ENCODE peak calls at places on chromosomes 12 and 14, in ten cellular contexts. Q is CD8-positive, alpha-beta T cell; T is heart right ventricle; I is cardiac muscle cell; O is GM06990; R is stomach; D is colonic mucosa; N is CD14-positive monocyte; G is fibroblast of lung; V is pancreas. H is an unnamed sample.

GRCh38 chr12:31322651-31323248 is 3.2 kb downstream of the SINHCAF start:
- DNase-seq in Q (no peak), T (no peak), I (peak; percentile 20), O (no peak), R (no peak), D (peak; percentile 24), N (no peak), G (peak; percentile 78), V (no peak), H (no peak)

GRCh38 chr14:75748340-75748739 is 87.3 kb downstream of the TTLL5 start:
- DNase-seq in Q (no peak), T (no peak), I (no peak), O (no peak), R (no peak), D (no peak), N (no peak), G (peak; percentile 47), V (no peak), H (no peak)

GRCh38 chr14:74501135-74501614 is 7.6 kb downstream of the ISCA2 start:
- DNase-seq in Q (no peak), T (peak; percentile 66), I (peak; percentile 82), O (no peak), R (peak; percentile 70), D (peak; percentile 32), N (peak; percentile 34), G (peak; percentile 79), V (peak; percentile 64), H (no peak)

GRCh38 chr14:40252817-40253447 is 820.7 kb upstream of the FBXO33 start:
- DNase-seq in Q (no peak), T (no peak), I (no peak), O (no peak), R (no peak), D (no peak), N (no peak), G (no peak), V (no peak), H (no peak)

GRCh38 chr12:79782197-79782890 is 91.6 kb upstream of the PAWR start:
- DNase-seq in Q (no peak), T (no peak), I (no peak), O (no peak), R (no peak), D (no peak), N (no peak), G (peak; percentile 87), V (no peak), H (no peak)

GRCh38 chr12:60920841-60921495 is 1325.1 kb downstream of the SLC16A7 start:
- DNase-seq in Q (no peak), T (no peak), I (no peak), O (no peak), R (no peak), D (no peak), N (no peak), G (no peak), V (no peak), H (no peak)

GRCh38 chr12:114684098-114684869 is at the start of gene TBX3:
- DNase-seq in Q (no peak), T (peak; percentile 93), I (peak; percentile 98), O (peak; percentile 43), R (peak; percentile 79), D (peak; percentile 93), N (no peak), G (peak; percentile 100), V (peak; percentile 61), H (no peak)

GRCh38 chr14:97820781-97821180 is 1023.6 kb downstream of the VRK1 start:
- DNase-seq in Q (no peak), T (no peak), I (no peak), O (no peak), R (no peak), D (no peak), N (no peak), G (no peak), V (no peak), H (no peak)

GRCh38 chr12:113050808-113051207 is 5.7 kb upstream of the DTX1 start:
- DNase-seq in Q (no peak), T (no peak), I (no peak), O (no peak), R (no peak), D (no peak), N (no peak), G (no peak), V (no peak), H (no peak)

GRCh38 chr12:71392521-71393145 is 47.0 kb upstream of the LGR5 start:
- DNase-seq in Q (no peak), T (peak; percentile 5), I (peak; percentile 81), O (no peak), R (no peak), D (no peak), N (no peak), G (peak; percentile 74), V (no peak), H (no peak)

GRCh38 chr14:75905505-75905904 is 76.3 kb downstream of the TGFB3 start:
- DNase-seq in Q (no peak), T (peak; percentile 65), I (peak; percentile 72), O (no peak), R (peak; percentile 58), D (peak; percentile 42), N (no peak), G (peak; percentile 42), V (no peak), H (no peak)

GRCh38 chr14:106185837-106186233 is 659.5 kb downstream of the TMEM121 start:
- DNase-seq in Q (peak; percentile 82), T (no peak), I (no peak), O (no peak), R (peak; percentile 45), D (peak; percentile 32), N (no peak), G (no peak), V (no peak), H (no peak)

GRCh38 chr14:67497716-67498115 is 9.2 kb upstream of the TMEM229B start:
- DNase-seq in Q (no peak), T (no peak), I (no peak), O (no peak), R (no peak), D (no peak), N (no peak), G (no peak), V (no peak), H (no peak)

GRCh38 chr12:5374691-5375090 is 57.2 kb upstream of the NTF3 start:
- DNase-seq in Q (no peak), T (no peak), I (no peak), O (no peak), R (no peak), D (no peak), N (no peak), G (no peak), V (no peak), H (no peak)

GRCh38 chr14:55373784-55374725 is 37.6 kb downstream of the ATG14 start:
- DNase-seq in Q (no peak), T (no peak), I (no peak), O (no peak), R (no peak), D (no peak), N (no peak), G (peak; percentile 77), V (no peak), H (no peak)

GRCh38 chr12:131908082-131908715 is 13.8 kb downstream of the ULK1 start:
- DNase-seq in Q (no peak), T (no peak), I (no peak), O (peak; percentile 9), R (no peak), D (no peak), N (no peak), G (no peak), V (peak; percentile 46), H (no peak)

GRCh38 chr14:33996450-33996849 is 45.6 kb upstream of the EGLN3 start:
- DNase-seq in Q (no peak), T (no peak), I (no peak), O (no peak), R (no peak), D (no peak), N (no peak), G (no peak), V (no peak), H (no peak)

GRCh38 chr12:65232490-65233077 is 45.9 kb upstream of the MSRB3 start:
- DNase-seq in Q (no peak), T (no peak), I (no peak), O (peak; percentile 26), R (no peak), D (no peak), N (no peak), G (peak; percentile 11), V (no peak), H (no peak)

DNA sequence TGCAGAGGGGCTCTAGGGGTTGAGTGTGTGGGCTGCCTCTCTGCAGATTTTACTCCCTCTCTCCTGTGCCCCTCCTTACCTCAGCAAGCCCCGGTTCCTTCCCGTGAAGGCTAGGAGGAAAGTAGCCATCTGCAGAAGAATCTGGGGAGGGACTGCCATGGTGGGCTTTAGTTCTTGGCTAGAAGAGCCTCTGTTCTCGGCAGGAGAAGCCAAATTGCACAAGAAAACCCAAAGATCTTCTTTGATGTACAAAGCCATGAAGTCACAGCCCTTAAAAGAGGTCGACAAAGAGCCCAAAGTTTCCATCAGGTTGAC is 23.5 kb downstream of the CKAP4 start:
- DNase-seq in Q (no peak), T (no peak), I (no peak), O (no peak), R (no peak), D (no peak), N (no peak), G (no peak), V (no peak), H (no peak)
- TF ChIP-seq CTCF in Q (peak; percentile 12), T (peak; percentile 19), I (no peak), O (no peak), R (no peak), D (no peak), N (peak; percentile 34), G (no peak), V (no peak), H (no peak)

GRCh38 chr12:17278946-17279345 is 673.0 kb upstream of the LMO3 start:
- DNase-seq in Q (no peak), T (no peak), I (peak; percentile 8), O (no peak), R (no peak), D (no peak), N (no peak), G (peak; percentile 1), V (no peak), H (no peak)
- TF ChIP-seq CTCF in Q (no peak), T (no peak), I (no peak), O (no peak), R (no peak), D (no peak), N (no peak), G (no peak), V (no peak), H (no peak)

DNA sequence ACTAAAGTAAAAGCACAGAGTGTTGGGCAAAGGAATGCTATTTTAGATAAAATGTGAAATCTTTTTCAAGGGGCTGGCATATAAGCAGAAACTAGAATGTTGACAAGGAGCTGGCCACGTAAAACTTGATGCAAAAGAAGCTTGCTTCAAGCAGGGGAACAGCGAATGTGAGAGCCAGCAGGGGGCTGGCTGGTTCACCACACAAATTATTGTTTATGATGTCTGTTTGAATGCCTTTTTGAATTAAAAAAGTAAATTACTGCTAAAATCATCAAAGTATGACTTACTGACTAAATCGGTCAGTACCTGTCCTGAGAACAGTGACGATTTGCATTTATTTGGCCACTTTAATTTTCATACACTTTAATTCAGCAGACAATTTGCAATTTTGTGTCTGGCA is 38.9 kb upstream of the TMTC2 start:
- DNase-seq in Q (no peak), T (no peak), I (no peak), O (no peak), R (no peak), D (no peak), N (no peak), G (no peak), V (no peak), H (no peak)
- TF ChIP-seq CTCF in Q (no peak), T (no peak), I (no peak), O (no peak), R (no peak), D (no peak), N (no peak), G (no peak), V (no peak), H (no peak)

GRCh38 chr12:106790020-106790419 is 15.5 kb downstream of the RIC8B start:
- DNase-seq in Q (no peak), T (no peak), I (no peak), O (no peak), R (no peak), D (no peak), N (no peak), G (no peak), V (no peak), H (no peak)
- TF ChIP-seq CTCF in Q (no peak), T (no peak), I (peak; percentile 24), O (peak; percentile 19), R (no peak), D (no peak), N (no peak), G (no peak), V (no peak), H (no peak)